ENCODE peak calls at places on chromosome 6, in five cellular contexts. One of them, this sample, is unnamed.

GRCh38 chr6:84779380-84779779 is 15.0 kb upstream of the TBX18 start:
- DNase-seq in CD8-positive, alpha-beta T cell: no peak
- DNase-seq in adrenal gland: no peak
- DNase-seq in fibroblast of villous mesenchyme: no peak
- DNase-seq in brain microvascular endothelial cell: no peak
- DNase-seq in this sample: peak; percentile 33

GRCh38 chr6:133835901-133836300 is 53.0 kb upstream of the TCF21 start:
- DNase-seq in CD8-positive, alpha-beta T cell: no peak
- DNase-seq in adrenal gland: no peak
- DNase-seq in fibroblast of villous mesenchyme: peak; percentile 29
- DNase-seq in brain microvascular endothelial cell: peak; percentile 27
- DNase-seq in this sample: no peak

GRCh38 chr6:123380257-123380656 is 256.5 kb downstream of the TRDN start:
- DNase-seq in brain microvascular endothelial cell: peak; percentile 3
- DNase-seq in CD8-positive, alpha-beta T cell: no peak
- DNase-seq in adrenal gland: no peak
- DNase-seq in fibroblast of villous mesenchyme: peak; percentile 1
- DNase-seq in this sample: no peak

GRCh38 chr6:159691133-159691962 is 1.7 kb downstream of the SOD2 start:
- DNase-seq in brain microvascular endothelial cell: peak; percentile 67
- DNase-seq in fibroblast of villous mesenchyme: peak; percentile 96
- DNase-seq in CD8-positive, alpha-beta T cell: no peak
- DNase-seq in adrenal gland: no peak
- DNase-seq in this sample: peak; percentile 83

GRCh38 chr6:88891135-88891845 is 72.1 kb downstream of the RNGTT start:
- DNase-seq in CD8-positive, alpha-beta T cell: no peak
- DNase-seq in adrenal gland: no peak
- DNase-seq in brain microvascular endothelial cell: peak; percentile 29
- DNase-seq in fibroblast of villous mesenchyme: peak; percentile 9
- DNase-seq in this sample: no peak

GRCh38 chr6:2733736-2734480 is 16.8 kb downstream of the MYLK4 start:
- DNase-seq in fibroblast of villous mesenchyme: no peak
- DNase-seq in brain microvascular endothelial cell: no peak
- DNase-seq in CD8-positive, alpha-beta T cell: no peak
- DNase-seq in adrenal gland: no peak
- DNase-seq in this sample: no peak

GRCh38 chr6:146339716-146340115 is 203.9 kb upstream of the RAB32 start:
- DNase-seq in fibroblast of villous mesenchyme: peak; percentile 16
- DNase-seq in CD8-positive, alpha-beta T cell: no peak
- DNase-seq in brain microvascular endothelial cell: no peak
- DNase-seq in adrenal gland: no peak
- DNase-seq in this sample: no peak

GRCh38 chr6:35388772-35389352 is 46.5 kb downstream of the PPARD start:
- DNase-seq in fibroblast of villous mesenchyme: no peak
- DNase-seq in brain microvascular endothelial cell: no peak
- DNase-seq in adrenal gland: no peak
- DNase-seq in CD8-positive, alpha-beta T cell: no peak
- DNase-seq in this sample: no peak

GRCh38 chr6:34391711-34392496 is 565 bp downstream of the NUDT3 start:
- DNase-seq in adrenal gland: peak; percentile 67
- DNase-seq in brain microvascular endothelial cell: peak; percentile 27
- DNase-seq in fibroblast of villous mesenchyme: peak; percentile 58
- DNase-seq in CD8-positive, alpha-beta T cell: peak; percentile 32
- DNase-seq in this sample: peak; percentile 39

GRCh38 chr6:158867381-158868121 is 48.4 kb upstream of the EZR start:
- DNase-seq in adrenal gland: no peak
- DNase-seq in CD8-positive, alpha-beta T cell: no peak
- DNase-seq in brain microvascular endothelial cell: no peak
- DNase-seq in fibroblast of villous mesenchyme: no peak
- DNase-seq in this sample: no peak

GRCh38 chr6:34990971-34991560 is 102.0 kb downstream of the ANKS1A start:
- DNase-seq in brain microvascular endothelial cell: peak; percentile 29
- DNase-seq in fibroblast of villous mesenchyme: peak; percentile 56
- DNase-seq in CD8-positive, alpha-beta T cell: no peak
- DNase-seq in adrenal gland: no peak
- DNase-seq in this sample: peak; percentile 53

GRCh38 chr6:33768644-33769120 is 20.2 kb downstream of the LEMD2 start:
- DNase-seq in brain microvascular endothelial cell: peak; percentile 74
- DNase-seq in fibroblast of villous mesenchyme: peak; percentile 84
- DNase-seq in adrenal gland: peak; percentile 82
- DNase-seq in CD8-positive, alpha-beta T cell: peak; percentile 60
- DNase-seq in this sample: peak; percentile 80

GRCh38 chr6:8219352-8219943 is 117.1 kb upstream of the EEF1E1 start:
- DNase-seq in CD8-positive, alpha-beta T cell: peak; percentile 13
- DNase-seq in adrenal gland: peak; percentile 50
- DNase-seq in brain microvascular endothelial cell: peak; percentile 53
- DNase-seq in fibroblast of villous mesenchyme: peak; percentile 62
- DNase-seq in this sample: peak; percentile 51

GRCh38 chr6:157236040-157236725 is 87.1 kb downstream of the TMEM242 start:
- DNase-seq in fibroblast of villous mesenchyme: no peak
- DNase-seq in CD8-positive, alpha-beta T cell: no peak
- DNase-seq in brain microvascular endothelial cell: no peak
- DNase-seq in adrenal gland: no peak
- DNase-seq in this sample: no peak

GRCh38 chr6:136723780-136724179 is 68.5 kb downstream of the MAP3K5 start:
- DNase-seq in adrenal gland: no peak
- DNase-seq in CD8-positive, alpha-beta T cell: peak; percentile 16
- DNase-seq in brain microvascular endothelial cell: no peak
- DNase-seq in fibroblast of villous mesenchyme: no peak
- DNase-seq in this sample: no peak

GRCh38 chr6:90286884-90287488 is 9.7 kb downstream of the BACH2 start:
- DNase-seq in brain microvascular endothelial cell: peak; percentile 41
- DNase-seq in fibroblast of villous mesenchyme: peak; percentile 25
- DNase-seq in CD8-positive, alpha-beta T cell: no peak
- DNase-seq in adrenal gland: peak; percentile 22
- DNase-seq in this sample: peak; percentile 6

GRCh38 chr6:166999845-167000253 is 652 bp downstream of the CEP43 start:
- DNase-seq in fibroblast of villous mesenchyme: peak; percentile 15
- DNase-seq in brain microvascular endothelial cell: no peak
- DNase-seq in adrenal gland: no peak
- DNase-seq in CD8-positive, alpha-beta T cell: no peak
- DNase-seq in this sample: no peak

DNA sequence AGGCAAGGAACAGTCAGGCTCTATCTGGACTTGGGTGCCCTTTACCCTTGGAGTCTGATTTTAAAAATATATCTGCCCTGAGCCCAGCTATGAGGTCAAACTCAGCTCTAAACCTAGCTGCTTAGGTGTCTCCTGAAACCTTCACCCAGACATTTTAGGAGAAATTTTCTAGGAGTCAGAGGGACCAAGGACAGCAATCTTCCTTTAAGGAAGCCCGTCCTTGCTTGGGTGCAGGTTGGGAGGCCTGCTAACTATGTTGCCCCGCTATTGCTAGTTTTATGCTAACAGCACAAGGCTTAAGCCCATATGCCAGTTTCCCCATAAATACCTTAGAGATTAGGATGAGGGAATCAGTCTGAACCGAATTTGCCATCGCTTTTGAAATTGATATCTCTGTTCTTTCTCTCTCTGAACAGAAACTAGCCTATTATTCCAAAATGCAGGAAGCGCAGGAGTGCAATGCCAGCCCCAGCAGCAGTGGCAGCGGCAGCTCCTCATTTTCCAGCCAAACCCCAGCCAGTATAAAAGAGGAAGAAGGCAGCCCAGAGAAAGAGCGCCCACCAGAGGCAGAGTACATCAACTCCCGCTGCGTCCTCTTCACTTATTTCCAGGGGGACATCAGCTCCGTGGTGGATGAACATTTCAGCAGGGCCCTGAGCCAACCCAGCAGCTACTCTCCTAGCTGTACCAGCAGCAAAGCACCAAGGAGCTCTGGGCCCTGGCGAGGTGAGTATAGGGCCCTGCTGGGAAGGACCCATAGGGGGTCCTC is 2.6 kb downstream of the VGLL2 start:
- DNase-seq in fibroblast of villous mesenchyme: no peak
- DNase-seq in adrenal gland: no peak
- DNase-seq in CD8-positive, alpha-beta T cell: no peak
- DNase-seq in brain microvascular endothelial cell: no peak
- DNase-seq in this sample: no peak
- TF ChIP-seq CTCF in fibroblast of villous mesenchyme: no peak
- TF ChIP-seq CTCF in adrenal gland: no peak
- TF ChIP-seq CTCF in CD8-positive, alpha-beta T cell: no peak
- TF ChIP-seq CTCF in brain microvascular endothelial cell: peak; percentile 29
- TF ChIP-seq CTCF in this sample: peak; percentile 17

DNA sequence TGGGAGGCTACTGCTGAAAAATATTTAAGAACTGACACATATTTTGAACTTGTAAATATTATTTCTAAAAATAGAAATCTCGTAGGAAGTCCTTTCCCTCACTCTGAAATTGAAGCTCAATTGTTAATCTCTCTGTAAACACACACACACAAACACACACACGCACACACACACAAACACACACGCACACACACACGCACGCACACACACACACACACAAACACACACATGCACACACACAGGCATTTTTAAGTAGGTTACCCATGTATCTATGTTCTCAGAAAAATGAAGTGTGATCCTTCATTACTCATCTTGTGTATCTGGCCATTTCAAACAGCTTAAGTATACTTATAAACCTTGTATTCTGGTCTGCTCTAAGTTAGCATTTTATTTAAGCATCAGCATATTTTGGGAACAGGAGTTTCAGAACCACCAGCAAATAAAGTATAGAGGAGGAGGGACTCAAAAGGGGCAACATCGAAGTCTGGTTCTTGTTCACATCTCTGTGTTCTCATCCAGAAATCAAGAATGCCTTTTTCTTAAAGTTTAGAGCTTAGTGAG is 11.6 kb downstream of the CCN6 start:
- DNase-seq in fibroblast of villous mesenchyme: no peak
- DNase-seq in brain microvascular endothelial cell: no peak
- DNase-seq in CD8-positive, alpha-beta T cell: no peak
- DNase-seq in adrenal gland: no peak
- DNase-seq in this sample: no peak
- TF ChIP-seq CTCF in fibroblast of villous mesenchyme: no peak
- TF ChIP-seq CTCF in brain microvascular endothelial cell: no peak
- TF ChIP-seq CTCF in CD8-positive, alpha-beta T cell: no peak
- TF ChIP-seq CTCF in adrenal gland: no peak
- TF ChIP-seq CTCF in this sample: no peak

GRCh38 chr6:118403036-118403435 is 145.1 kb upstream of the PLN start:
- DNase-seq in fibroblast of villous mesenchyme: no peak
- DNase-seq in adrenal gland: no peak
- DNase-seq in brain microvascular endothelial cell: no peak
- DNase-seq in CD8-positive, alpha-beta T cell: no peak
- DNase-seq in this sample: no peak

GRCh38 chr6:118410001-118410400 is 138.1 kb upstream of the PLN start:
- DNase-seq in fibroblast of villous mesenchyme: no peak
- DNase-seq in adrenal gland: no peak
- DNase-seq in brain microvascular endothelial cell: no peak
- DNase-seq in CD8-positive, alpha-beta T cell: no peak
- DNase-seq in this sample: no peak

GRCh38 chr6:118408863-118409262 is 139.2 kb upstream of the PLN start:
- DNase-seq in CD8-positive, alpha-beta T cell: no peak
- DNase-seq in fibroblast of villous mesenchyme: no peak
- DNase-seq in adrenal gland: no peak
- DNase-seq in brain microvascular endothelial cell: no peak
- DNase-seq in this sample: no peak
- TF ChIP-seq CTCF in CD8-positive, alpha-beta T cell: no peak
- TF ChIP-seq CTCF in fibroblast of villous mesenchyme: peak; percentile 4
- TF ChIP-seq CTCF in adrenal gland: no peak
- TF ChIP-seq CTCF in brain microvascular endothelial cell: peak; percentile 11
- TF ChIP-seq CTCF in this sample: no peak

DNA sequence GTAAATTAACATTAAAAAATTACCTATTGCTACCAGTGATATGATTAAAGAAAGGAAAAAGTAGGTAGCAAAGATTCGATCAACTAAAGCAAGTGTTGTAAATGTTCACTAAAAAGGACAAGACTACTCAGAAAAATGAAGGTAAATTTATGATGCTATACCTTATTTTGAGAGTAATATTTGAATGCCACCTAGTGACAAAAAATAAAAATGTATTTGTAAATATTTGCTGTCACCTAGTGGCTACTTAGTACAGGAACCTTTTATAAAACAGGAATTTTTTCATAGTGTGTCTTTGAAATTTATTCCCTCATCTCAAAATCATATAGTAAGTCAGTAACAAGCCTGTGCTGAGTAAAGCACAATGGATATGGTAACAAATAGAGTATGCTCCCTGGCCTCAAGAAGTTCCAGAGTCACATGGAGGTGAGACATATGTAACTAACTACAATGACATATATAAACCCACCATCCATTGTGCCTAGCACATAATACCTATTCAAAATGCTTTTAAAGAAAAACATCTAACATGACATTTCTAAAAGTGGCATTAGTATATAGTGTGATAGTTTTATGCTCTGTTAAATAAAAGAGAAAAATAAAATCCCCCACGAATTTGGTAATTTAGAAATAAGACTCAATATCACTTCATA is 193.1 kb upstream of the SIM1 start:
- DNase-seq in adrenal gland: no peak
- DNase-seq in CD8-positive, alpha-beta T cell: no peak
- DNase-seq in fibroblast of villous mesenchyme: no peak
- DNase-seq in brain microvascular endothelial cell: no peak
- DNase-seq in this sample: peak; percentile 31
- TF ChIP-seq CTCF in adrenal gland: peak; percentile 44
- TF ChIP-seq CTCF in CD8-positive, alpha-beta T cell: peak; percentile 20
- TF ChIP-seq CTCF in fibroblast of villous mesenchyme: peak; percentile 40
- TF ChIP-seq CTCF in brain microvascular endothelial cell: peak; percentile 45
- TF ChIP-seq CTCF in this sample: peak; percentile 87